ENCODE peak calls at places on chromosomes 16 and 17, in ten cellular contexts. C is upper lobe of right lung, Z is fibroblast of lung, V is neuronal stem cell, J is WERI-Rb-1, A is OCI-LY7, I is right atrium auricular region, G is transverse colon, N is heart right ventricle, T is cardiac muscle cell. P is an unnamed sample.

GRCh38 chr17:28888832-28889231 is 8.7 kb downstream of the FLOT2 start:
- DNase-seq in Z (no peak), T (no peak), A (no peak), C (no peak), J (no peak), V (no peak), G (no peak), N (no peak), I (no peak), P (no peak)

GRCh38 chr16:83315271-83315670 is 492.5 kb upstream of the HSBP1 start:
- DNase-seq in C (no peak), Z (peak; percentile 10), A (no peak), V (no peak), G (no peak), T (no peak), J (no peak), I (no peak), N (no peak), P (peak; percentile 72)

GRCh38 chr16:66741131-66741900 is 10.1 kb downstream of the DYNC1LI2 start:
- DNase-seq in J (no peak), N (peak; percentile 97), A (no peak), T (peak; percentile 94), C (peak; percentile 83), Z (peak; percentile 93), I (peak; percentile 93), G (peak; percentile 89), V (no peak), P (peak; percentile 94)

GRCh38 chr16:83115491-83116232 is 488.9 kb downstream of the CDH13 start:
- DNase-seq in I (no peak), C (no peak), A (peak; percentile 20), J (no peak), G (no peak), T (no peak), N (no peak), V (no peak), Z (no peak), P (no peak)

GRCh38 chr17:41049110-41049509 is 2.0 kb upstream of the KRTAP2-1 start:
- DNase-seq in J (no peak), N (no peak), T (no peak), I (no peak), A (no peak), Z (peak; percentile 90), V (no peak), C (no peak), G (no peak), P (peak; percentile 86)

GRCh38 chr16:83932955-83933673 is 19.9 kb upstream of the OSGIN1 start:
- DNase-seq in A (no peak), G (no peak), V (no peak), I (no peak), C (no peak), N (no peak), T (no peak), Z (peak; percentile 45), J (peak; percentile 75), P (peak; percentile 28)

GRCh38 chr17:5110816-5111215 is 862 bp downstream of the ZNF232 start:
- DNase-seq in A (peak; percentile 67), G (no peak), C (no peak), N (no peak), Z (no peak), T (no peak), I (no peak), V (peak; percentile 4), J (no peak), P (no peak)

GRCh38 chr16:54287758-54288591 is 1.4 kb upstream of the IRX3 start:
- DNase-seq in T (no peak), J (peak; percentile 13), G (no peak), Z (no peak), I (no peak), C (peak; percentile 84), A (no peak), V (peak; percentile 24), N (peak; percentile 18), P (peak; percentile 24)

GRCh38 chr17:13158511-13159240 is 140.8 kb upstream of the ELAC2 start:
- DNase-seq in V (no peak), N (no peak), T (no peak), A (no peak), C (no peak), J (no peak), Z (peak; percentile 1), I (no peak), G (no peak), P (peak; percentile 76)

GRCh38 chr16:17718495-17718894 is 247.7 kb upstream of the XYLT1 start:
- DNase-seq in A (no peak), C (no peak), T (no peak), N (no peak), Z (no peak), V (no peak), I (no peak), J (no peak), G (no peak), P (no peak)

GRCh38 chr17:29376667-29377268 is 13.4 kb upstream of the TAOK1 start:
- DNase-seq in C (no peak), V (peak; percentile 42), J (peak; percentile 77), G (no peak), T (peak; percentile 91), Z (peak; percentile 86), N (peak; percentile 6), A (no peak), I (peak; percentile 59), P (peak; percentile 92)

GRCh38 chr16:69386596-69386995 is 789 bp upstream of the TERF2 start:
- DNase-seq in T (peak; percentile 61), Z (peak; percentile 46), I (no peak), N (no peak), J (no peak), G (no peak), V (no peak), A (no peak), C (no peak), P (no peak)

GRCh38 chr16:85626191-85626951 is 13.2 kb downstream of the GSE1 start:
- DNase-seq in V (peak; percentile 71), J (peak; percentile 72), I (no peak), C (no peak), G (no peak), T (no peak), A (no peak), Z (no peak), N (no peak), P (no peak)

GRCh38 chr17:58960068-58960467 is 146.6 kb downstream of the TRIM37 start:
- DNase-seq in Z (peak; percentile 82), G (no peak), J (no peak), T (peak; percentile 62), I (no peak), A (peak; percentile 18), C (no peak), N (no peak), V (no peak), P (peak; percentile 70)

GRCh38 chr17:62805234-62805633 is 2.9 kb downstream of the MARCHF10 start:
- DNase-seq in T (no peak), Z (peak; percentile 54), G (no peak), N (no peak), A (no peak), C (no peak), I (no peak), J (no peak), V (no peak), P (peak; percentile 65)
- H3K9me3 ChIP-seq in T (no peaks in the 10 kb centered on the region), Z (no peaks in the 10 kb centered on the region), G (no peaks in the 10 kb centered on the region), N (no peaks in the 10 kb centered on the region), A (no peaks in the 10 kb centered on the region), C (no peaks in the 10 kb centered on the region), I (no peaks in the 10 kb centered on the region), J (no peaks in the 10 kb centered on the region), V (no peaks in the 10 kb centered on the region), P (no peaks in the 10 kb centered on the region)

DNA sequence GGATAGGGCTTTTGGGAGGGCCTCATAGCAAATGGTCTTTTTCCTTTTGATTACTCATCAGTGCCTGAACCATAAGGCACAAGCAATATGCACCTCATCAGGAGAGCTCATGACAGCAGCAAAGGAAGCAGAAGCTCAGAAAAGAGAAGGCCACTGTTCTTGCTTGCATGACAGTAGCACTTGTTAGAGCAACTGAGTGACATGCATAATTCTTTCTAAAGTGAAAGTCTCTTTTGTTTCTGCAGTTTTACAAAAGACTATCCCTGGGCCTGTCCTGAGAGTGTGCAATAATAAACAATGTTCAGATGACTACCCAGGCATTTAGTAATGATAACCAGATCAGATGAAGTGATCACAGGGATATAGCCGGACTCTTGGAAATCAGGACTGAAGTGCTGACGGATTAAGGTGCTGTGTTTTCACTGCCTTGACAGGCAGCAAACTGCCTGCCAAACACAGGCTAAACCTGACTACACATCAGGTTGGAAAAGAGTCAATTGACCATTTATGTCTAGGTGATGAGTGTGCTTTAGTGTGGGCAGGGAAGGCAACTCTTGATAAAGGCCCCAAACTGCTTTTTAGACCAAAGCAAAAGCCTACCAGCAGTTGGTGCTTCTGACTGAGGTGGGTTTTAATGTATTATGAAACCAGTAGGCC is 1860.3 kb downstream of the TP53TG3F start:
- DNase-seq in N (no peak), Z (no peak), G (no peak), J (no peak), I (no peak), A (no peak), V (no peak), C (no peak), T (no peak), P (no peak)
- H3K9me3 ChIP-seq in N (peaks cover 4% of the 10 kb centered on the region), Z (no peaks in the 10 kb centered on the region), G (no peaks in the 10 kb centered on the region), J (no peaks in the 10 kb centered on the region), I (no peaks in the 10 kb centered on the region), A (no peaks in the 10 kb centered on the region), V (peaks cover 29% of the 10 kb centered on the region), C (no peaks in the 10 kb centered on the region), T (peaks cover 4% of the 10 kb centered on the region), P (no peaks in the 10 kb centered on the region)

GRCh38 chr17:22569459-22570143 is 877.3 kb downstream of the KCNJ18 start:
- DNase-seq in I (no peak), G (no peak), J (no peak), C (no peak), V (no peak), N (no peak), T (no peak), Z (no peak), A (no peak), P (no peak)

GRCh38 chr17:22570144-22570845 is 878.0 kb downstream of the KCNJ18 start:
- DNase-seq in A (no peak), Z (no peak), N (no peak), J (no peak), C (no peak), T (no peak), G (no peak), V (no peak), I (no peak), P (no peak)
- H3K9me3 ChIP-seq in A (no peaks in the 10 kb centered on the region), Z (no peaks in the 10 kb centered on the region), N (peaks cover 6% of the 10 kb centered on the region), J (no peaks in the 10 kb centered on the region), C (no peaks in the 10 kb centered on the region), T (no peaks in the 10 kb centered on the region), G (no peaks in the 10 kb centered on the region), V (peaks cover 13% of the 10 kb centered on the region), I (no peaks in the 10 kb centered on the region), P (no peaks in the 10 kb centered on the region)

GRCh38 chr16:75151798-75152197 is 3.5 kb downstream of the ZFP1 start:
- DNase-seq in J (no peak), Z (no peak), C (no peak), I (no peak), A (no peak), V (no peak), N (no peak), T (no peak), G (no peak), P (no peak)
- H3K9me3 ChIP-seq in J (peaks cover 4% of the 10 kb centered on the region), Z (no peaks in the 10 kb centered on the region), C (peaks cover 9% of the 10 kb centered on the region), I (peaks cover 21% of the 10 kb centered on the region), A (peaks cover 37% of the 10 kb centered on the region), V (peaks cover 13% of the 10 kb centered on the region), N (peaks cover 31% of the 10 kb centered on the region), T (no peaks in the 10 kb centered on the region), G (peaks cover 19% of the 10 kb centered on the region), P (peaks cover 9% of the 10 kb centered on the region)

GRCh38 chr17:70736375-70736957 is 567.1 kb downstream of the KCNJ2 start:
- DNase-seq in V (no peak), G (no peak), T (no peak), J (no peak), N (no peak), A (no peak), Z (no peak), C (no peak), I (no peak), P (no peak)
- H3K9me3 ChIP-seq in V (no peaks in the 10 kb centered on the region), G (no peaks in the 10 kb centered on the region), T (no peaks in the 10 kb centered on the region), J (no peaks in the 10 kb centered on the region), N (no peaks in the 10 kb centered on the region), A (no peaks in the 10 kb centered on the region), Z (no peaks in the 10 kb centered on the region), C (no peaks in the 10 kb centered on the region), I (no peaks in the 10 kb centered on the region), P (no peaks in the 10 kb centered on the region)

GRCh38 chr16:3311496-3311895 is 6.2 kb downstream of the ZNF75A start:
- DNase-seq in N (no peak), G (no peak), V (no peak), C (no peak), J (no peak), I (no peak), Z (no peak), A (no peak), T (no peak), P (no peak)
- H3K9me3 ChIP-seq in N (peaks cover 100% of the 10 kb centered on the region), G (peaks cover 88% of the 10 kb centered on the region), V (peaks cover 58% of the 10 kb centered on the region), C (peaks cover 75% of the 10 kb centered on the region), J (peaks cover 13% of the 10 kb centered on the region), I (peaks cover 96% of the 10 kb centered on the region), Z (peaks cover 4% of the 10 kb centered on the region), A (no peaks in the 10 kb centered on the region), T (peaks cover 3% of the 10 kb centered on the region), P (peaks cover 13% of the 10 kb centered on the region)

P was measured in GM23248.